ENCODE peak calls at places on chromosomes 4 and X, in ten cellular contexts. J is OCI-LY7, H is choroid plexus epithelial cell, D is spleen, X is H9, O is GM12865, M is GM06990, F is PC-9, P is transverse colon, R is fibroblast of the aortic adventitia. C is an unnamed sample.

GRCh38 chr4:41639291-41639690 is 101.3 kb downstream of the LIMCH1 start:
- DNase-seq in J (no peak), H (no peak), D (no peak), X (no peak), O (no peak), M (no peak), F (no peak), P (no peak), R (no peak), C (no peak)

GRCh38 chr4:145731026-145731425 is 51.1 kb downstream of the C4orf51 start:
- DNase-seq in J (no peak), H (peak; percentile 45), D (no peak), X (no peak), O (no peak), M (no peak), F (no peak), P (peak; percentile 60), R (peak; percentile 45), C (no peak)

GRCh38 chrX:118807151-118808017 is 16.2 kb upstream of the ZCCHC12 start:
- DNase-seq in J (peak; percentile 39), H (peak; percentile 65), D (peak; percentile 72), X (peak; percentile 48), O (peak; percentile 60), M (peak; percentile 9), F (peak; percentile 53), P (peak; percentile 47), R (peak; percentile 61), C (peak; percentile 51)

GRCh38 chr4:3879681-3880594 is 113.8 kb downstream of the ADRA2C start:
- DNase-seq in J (no peak), H (no peak), D (peak; percentile 83), X (no peak), O (no peak), M (no peak), F (no peak), P (no peak), R (no peak), C (no peak)

GRCh38 chr4:140004580-140005314 is 149.2 kb downstream of the MAML3 start:
- DNase-seq in J (no peak), H (peak; percentile 44), D (no peak), X (peak; percentile 60), O (no peak), M (no peak), F (no peak), P (no peak), R (peak; percentile 46), C (no peak)

GRCh38 chrX:109537324-109537665 is 651 bp downstream of the NXT2 start:
- DNase-seq in J (no peak), H (peak; percentile 78), D (no peak), X (no peak), O (no peak), M (no peak), F (peak; percentile 94), P (peak; percentile 42), R (peak; percentile 83), C (peak; percentile 59)

GRCh38 chr4:39732728-39733127 is 34.8 kb downstream of the UBE2K start:
- DNase-seq in J (no peak), H (peak; percentile 93), D (no peak), X (no peak), O (peak; percentile 42), M (no peak), F (no peak), P (no peak), R (peak; percentile 75), C (no peak)

GRCh38 chr4:80071643-80072606 is 1.1 kb downstream of the ANTXR2 start:
- DNase-seq in J (no peak), H (no peak), D (peak; percentile 90), X (peak; percentile 73), O (peak; percentile 61), M (peak; percentile 47), F (no peak), P (peak; percentile 55), R (peak; percentile 46), C (peak; percentile 22)

GRCh38 chrX:145213504-145213903 is 33.8 kb upstream of the SPANXN1 start:
- DNase-seq in J (peak; percentile 1), H (peak; percentile 0), D (no peak), X (no peak), O (peak; percentile 1), M (no peak), F (no peak), P (no peak), R (no peak), C (peak; percentile 2)
- TF ChIP-seq CTCF in J (peak; percentile 61), H (no peak), D (no peak), X (peak; percentile 72), O (no peak), M (peak; percentile 43), F (peak; percentile 64), P (no peak), R (peak; percentile 25), C (no peak)

GRCh38 chr4:37687175-37687525 is 974 bp upstream of the RELL1 start:
- DNase-seq in J (no peak), H (no peak), D (no peak), X (no peak), O (no peak), M (no peak), F (no peak), P (no peak), R (no peak), C (no peak)

GRCh38 chr4:37685726-37686372 is 327 bp downstream of the RELL1 start:
- DNase-seq in J (peak; percentile 65), H (peak; percentile 30), D (no peak), X (no peak), O (peak; percentile 51), M (no peak), F (no peak), P (peak; percentile 60), R (no peak), C (no peak)

GRCh38 chr4:37685211-37685725 is 908 bp downstream of the RELL1 start:
- DNase-seq in J (peak; percentile 65), H (peak; percentile 50), D (no peak), X (no peak), O (peak; percentile 47), M (no peak), F (no peak), P (peak; percentile 29), R (peak; percentile 67), C (no peak)

GRCh38 chr4:37687666-37688065 is 1.5 kb upstream of the RELL1 start:
- DNase-seq in J (no peak), H (no peak), D (no peak), X (no peak), O (no peak), M (no peak), F (no peak), P (no peak), R (no peak), C (no peak)

GRCh38 chr4:37686373-37687174 is at the start of gene RELL1:
- DNase-seq in J (peak; percentile 97), H (peak; percentile 100), D (peak; percentile 99), X (peak; percentile 100), O (peak; percentile 100), M (peak; percentile 98), F (peak; percentile 94), P (peak; percentile 100), R (peak; percentile 100), C (peak; percentile 98)
- TF ChIP-seq CTCF in J (no peak), H (no peak), D (no peak), X (no peak), O (no peak), M (no peak), F (no peak), P (no peak), R (no peak), C (no peak)

DNA sequence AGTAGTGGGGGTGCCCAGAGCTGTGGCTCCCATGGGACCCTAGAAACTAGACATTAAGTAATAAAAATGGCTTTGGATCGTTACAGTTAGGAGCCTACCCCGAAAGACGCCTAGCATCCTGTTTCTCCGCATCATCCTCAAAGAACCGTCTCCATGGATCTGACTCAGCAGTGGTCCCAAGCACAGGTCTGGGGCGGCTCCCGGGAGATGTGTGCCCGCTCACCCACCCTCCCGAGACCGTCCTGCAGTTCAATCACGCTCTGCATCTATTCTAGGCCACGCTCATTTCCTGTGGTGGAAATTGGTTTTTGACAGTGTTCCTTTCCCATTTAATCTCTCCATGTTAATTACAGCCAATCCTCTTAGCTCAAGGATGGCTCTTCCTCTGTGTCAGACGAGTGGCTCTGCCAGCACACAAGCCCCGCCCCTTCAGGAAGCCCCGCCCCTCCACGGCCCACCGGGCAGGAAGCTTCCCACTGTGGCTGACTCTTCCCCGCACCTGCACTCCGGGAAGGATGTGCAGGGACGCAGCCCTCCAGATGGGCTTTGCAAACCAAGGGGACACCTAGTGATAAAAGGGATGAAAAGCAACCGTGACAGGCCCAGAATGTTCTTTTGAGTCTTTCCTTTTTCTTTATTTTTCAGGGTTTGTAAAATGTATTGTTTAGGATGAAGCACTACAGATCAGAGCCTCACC is 34.5 kb upstream of the HELT start:
- DNase-seq in J (peak; percentile 84), H (peak; percentile 82), D (peak; percentile 88), X (peak; percentile 92), O (peak; percentile 81), M (peak; percentile 70), F (no peak), P (peak; percentile 71), R (peak; percentile 43), C (peak; percentile 48)
- TF ChIP-seq CTCF in J (peak; percentile 78), H (peak; percentile 69), D (no peak), X (peak; percentile 64), O (peak; percentile 46), M (peak; percentile 58), F (no peak), P (peak; percentile 33), R (peak; percentile 54), C (no peak)

GRCh38 chr4:7922466-7922865 is 17.2 kb downstream of the AFAP1 start:
- DNase-seq in J (no peak), H (no peak), D (no peak), X (no peak), O (no peak), M (no peak), F (no peak), P (no peak), R (no peak), C (no peak)

GRCh38 chr4:7918981-7919380 is 20.7 kb downstream of the AFAP1 start:
- DNase-seq in J (no peak), H (peak; percentile 53), D (no peak), X (no peak), O (no peak), M (no peak), F (no peak), P (no peak), R (no peak), C (no peak)

GRCh38 chr4:7915875-7916242 is 23.8 kb downstream of the AFAP1 start:
- DNase-seq in J (no peak), H (no peak), D (no peak), X (no peak), O (peak; percentile 4), M (no peak), F (no peak), P (no peak), R (no peak), C (no peak)

GRCh38 chr4:7912826-7913225 is 26.8 kb downstream of the AFAP1 start:
- DNase-seq in J (no peak), H (no peak), D (no peak), X (no peak), O (no peak), M (no peak), F (no peak), P (no peak), R (no peak), C (no peak)

DNA sequence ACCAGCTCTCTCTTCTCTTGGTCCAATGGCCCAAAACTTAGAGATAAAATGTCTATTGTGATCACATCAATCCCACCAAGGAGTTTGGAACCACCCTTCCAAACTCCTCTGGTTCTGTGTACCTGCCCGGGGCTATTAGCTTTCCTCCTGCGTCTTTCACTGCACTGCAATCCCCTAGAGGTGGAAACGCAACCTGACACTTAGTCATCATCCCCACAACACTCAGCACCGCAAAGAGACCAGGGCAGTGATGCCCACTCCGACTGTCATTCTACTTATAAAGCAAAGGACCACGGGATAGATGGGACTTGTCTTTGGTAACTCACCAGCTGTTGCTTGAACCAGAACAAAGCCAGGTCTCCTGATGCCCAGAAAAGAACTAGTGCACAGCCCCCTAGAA is 22.0 kb downstream of the AFAP1 start:
- DNase-seq in J (no peak), H (no peak), D (no peak), X (no peak), O (no peak), M (no peak), F (no peak), P (no peak), R (no peak), C (no peak)
- TF ChIP-seq CTCF in J (no peak), H (peak; percentile 12), D (no peak), X (peak; percentile 41), O (no peak), M (no peak), F (no peak), P (no peak), R (peak; percentile 8), C (no peak)

C was measured in Calu3.